ENCODE peak calls at places on chromosomes 16 and 17, in six cellular contexts. M is endothelial cell of umbilical vein, X is A549, H is K562, J is GM12878, B is HepG2. F is an unnamed sample.

GRCh38 chr17:37609170-37610040 is at the start of gene SYNRG:
- DNase-seq in H (peak), B (peak), X (peak), J (peak), M (peak), F (peak)

GRCh38 chr16:86088287-86088686 is 189.3 kb downstream of the IRF8 start:
- DNase-seq in J (no peak), X (no peak), B (no peak), M (no peak), H (no peak), F (no peak)

GRCh38 chr16:68188170-68188569 is 47.8 kb downstream of the ESRP2 start:
- DNase-seq in X (no peak), J (no peak), H (no peak), B (no peak), M (no peak), F (no peak)

GRCh38 chr16:88454315-88455057 is 1.4 kb downstream of the ZFPM1 start:
- DNase-seq in X (peak), J (no peak), M (peak), H (no peak), B (no peak), F (peak)

GRCh38 chr16:85908444-85908843 is 9.5 kb downstream of the IRF8 start:
- DNase-seq in X (no peak), J (peak), M (no peak), H (no peak), B (no peak), F (peak)

GRCh38 chr17:67443931-67444597 is 67.0 kb downstream of the PITPNC1 start:
- DNase-seq in X (no peak), J (no peak), B (no peak), H (no peak), M (peak), F (no peak)

GRCh38 chr16:79283578-79283977 is 317.0 kb downstream of the MAF start:
- DNase-seq in X (no peak), H (no peak), M (no peak), B (no peak), J (no peak), F (no peak)

GRCh38 chr16:4323845-4324478 is 8.1 kb downstream of the GLIS2 start:
- DNase-seq in J (no peak), X (peak), B (no peak), M (no peak), H (peak), F (no peak)

GRCh38 chr16:17445421-17445820 is 25.3 kb downstream of the XYLT1 start:
- DNase-seq in M (no peak), X (no peak), B (no peak), H (no peak), J (no peak), F (no peak)

GRCh38 chr16:31010539-31010938 is at the start of gene STX1B:
- DNase-seq in J (no peak), M (no peak), X (no peak), B (no peak), H (no peak), F (no peak)

GRCh38 chr17:17419621-17420020 is 57.2 kb upstream of the MED9 start:
- DNase-seq in B (no peak), X (no peak), J (no peak), H (no peak), M (no peak), F (no peak)

GRCh38 chr17:1153795-1154546 is 25.8 kb downstream of the ABR start:
- DNase-seq in X (peak), H (peak), M (no peak), J (no peak), B (peak), F (peak)

GRCh38 chr17:66964930-66965800 is 658 bp downstream of the CACNG4 start:
- DNase-seq in X (peak), H (peak), J (no peak), B (no peak), M (no peak), F (no peak)

GRCh38 chr17:16935241-16935663 is 36.7 kb downstream of the TNFRSF13B start:
- DNase-seq in J (no peak), X (no peak), B (no peak), H (no peak), M (no peak), F (no peak)

GRCh38 chr17:29720471-29720990 is 97.8 kb upstream of the CORO6 start:
- DNase-seq in H (no peak), B (no peak), M (no peak), X (no peak), J (no peak), F (peak)

GRCh38 chr17:40443196-40443987 is at the start of gene IGFBP4:
- DNase-seq in H (peak), X (peak), M (peak), J (no peak), B (peak), F (peak)

GRCh38 chr17:50059256-50059655 is 3.3 kb downstream of the ITGA3 start:
- DNase-seq in J (no peak), M (no peak), H (no peak), B (no peak), X (no peak), F (no peak)

GRCh38 chr16:87132361-87133014 is 184.7 kb downstream of the C16orf95 start:
- DNase-seq in B (peak), H (no peak), X (no peak), J (no peak), M (no peak), F (no peak)

GRCh38 chr17:60442271-60443201 is 20.2 kb downstream of the CHCT1 start:
- DNase-seq in M (no peak), H (no peak), B (peak), J (no peak), X (no peak), F (no peak)

GRCh38 chr16:3292604-3293003 is 9.3 kb downstream of the ZNF263 start:
- DNase-seq in M (no peak), B (no peak), X (no peak), H (no peak), J (no peak), F (no peak)

GRCh38 chr17:78559749-78560368 is 17.3 kb downstream of the DNAH17 start:
- DNase-seq in B (no peak), H (peak), X (no peak), M (no peak), J (no peak), F (no peak)

GRCh38 chr17:77609553-77610517 is 348.7 kb upstream of the TNRC6C start:
- DNase-seq in X (no peak), J (peak), M (no peak), B (peak), H (no peak), F (peak)

GRCh38 chr17:38417210-38417951 is 10.9 kb upstream of the ARHGAP23 start:
- DNase-seq in H (peak), M (no peak), X (no peak), J (no peak), B (no peak), F (peak)

GRCh38 chr17:9237661-9238301 is 216.5 kb downstream of the NTN1 start:
- DNase-seq in M (no peak), H (no peak), X (no peak), J (no peak), B (peak), F (peak)

GRCh38 chr17:40699359-40699758 is 4.2 kb downstream of the KRT24 start:
- DNase-seq in M (no peak), H (no peak), B (no peak), X (no peak), J (no peak), F (no peak)

GRCh38 chr16:1005286-1005685 is 23.7 kb downstream of the SOX8 start:
- DNase-seq in M (no peak), J (no peak), B (no peak), H (no peak), X (no peak), F (no peak)

GRCh38 chr17:81130385-81131288 is 34.7 kb upstream of the PVALEF start:
- DNase-seq in B (peak), X (no peak), J (no peak), H (no peak), M (no peak), F (no peak)

GRCh38 chr17:5915337-5915736 is 154.8 kb upstream of the WSCD1 start:
- DNase-seq in X (no peak), B (no peak), H (no peak), J (no peak), M (no peak), F (no peak)

GRCh38 chr17:41667280-41668008 is 21.2 kb upstream of the EIF1 start:
- DNase-seq in X (no peak), M (no peak), H (no peak), J (no peak), B (no peak), F (peak)

GRCh38 chr17:76458580-76459490 is 5.9 kb upstream of the UBE2O start:
- DNase-seq in M (peak), X (peak), B (peak), J (no peak), H (peak), F (peak)

GRCh38 chr17:75707096-75707720 is 14.1 kb upstream of the ITGB4 start:
- DNase-seq in M (peak), J (no peak), H (peak), X (peak), B (no peak), F (no peak)

GRCh38 chr17:19727466-19728113 is 11.2 kb upstream of the SLC47A2 start:
- DNase-seq in H (no peak), B (no peak), X (no peak), J (no peak), M (peak), F (no peak)

GRCh38 chr17:1562178-1562643 is 381 bp downstream of the PITPNA start:
- DNase-seq in J (no peak), M (peak), B (no peak), H (peak), X (peak), F (no peak)

GRCh38 chr16:54284931-54285413 is 1.6 kb downstream of the IRX3 start:
- DNase-seq in B (no peak), M (no peak), J (no peak), X (no peak), H (no peak), F (peak)

GRCh38 chr16:11254913-11255736 is 879 bp downstream of the SOCS1 start:
- DNase-seq in X (peak), H (peak), M (peak), J (no peak), B (no peak), F (peak)

GRCh38 chr17:7684856-7685532 is 2.3 kb downstream of the TP53 start:
- DNase-seq in M (no peak), H (no peak), J (no peak), B (no peak), X (no peak), F (no peak)
- TF ChIP-seq MYC in M (no peak), H (no peak), J (no peak), B (no peak), X (no peak), F (no peak)

DNA sequence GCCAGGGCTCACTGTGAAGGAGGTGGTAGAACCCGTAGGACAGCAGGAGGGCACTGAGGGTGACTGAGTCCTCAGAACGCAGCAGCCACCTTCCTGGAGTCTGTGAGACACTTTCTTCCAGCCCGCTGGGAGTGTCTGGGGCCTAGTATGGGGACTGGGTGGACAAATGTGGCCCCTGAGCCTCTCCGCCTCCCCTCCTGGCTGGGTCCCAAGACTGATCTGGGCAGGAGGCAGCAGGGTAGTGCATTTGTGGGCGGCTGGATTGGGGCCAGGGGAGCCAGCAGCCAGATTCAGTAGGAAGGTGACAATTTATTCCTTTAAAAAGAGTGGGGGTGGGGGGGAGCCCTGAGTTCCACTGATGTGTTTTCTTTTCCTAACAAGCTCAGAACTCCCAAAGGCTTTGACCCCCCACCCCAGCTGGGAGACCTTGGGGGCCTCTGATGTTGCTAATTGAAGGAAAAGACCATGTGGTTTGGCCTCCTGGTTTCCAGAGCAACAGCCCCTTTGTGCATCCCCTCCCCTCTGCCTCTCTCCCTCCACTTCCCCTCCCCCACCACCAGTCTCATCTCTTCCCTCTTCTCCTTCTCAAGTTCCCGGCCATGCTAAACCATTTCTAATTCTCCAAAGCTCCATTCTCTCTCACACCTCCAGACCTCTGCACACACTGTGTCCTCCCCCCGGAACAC is 4.4 kb downstream of the CLEC19A start:
- DNase-seq in X (no peak), J (no peak), B (no peak), H (no peak), M (no peak), F (no peak)
- TF ChIP-seq MYC in X (no peak), J (no peak), B (no peak), H (no peak), M (no peak), F (no peak)

GRCh38 chr16:24075929-24076716 is 180.0 kb upstream of the CACNG3 start:
- DNase-seq in J (peak), H (peak), M (no peak), B (no peak), X (no peak), F (peak)
- TF ChIP-seq MYC in J (no peak), H (no peak), M (no peak), B (no peak), X (no peak), F (no peak)

GRCh38 chr17:80029235-80029974 is 6.3 kb downstream of the TBC1D16 start:
- DNase-seq in M (peak), B (no peak), J (no peak), X (no peak), H (no peak), F (peak)
- TF ChIP-seq MYC in M (no peak), B (no peak), J (no peak), X (no peak), H (no peak), F (peak)

GRCh38 chr16:23225634-23226033 is 43.1 kb downstream of the SCNN1G start:
- DNase-seq in X (no peak), B (no peak), M (no peak), H (no peak), J (no peak), F (no peak)
- TF ChIP-seq MYC in X (no peak), B (no peak), M (no peak), H (no peak), J (no peak), F (no peak)

DNA sequence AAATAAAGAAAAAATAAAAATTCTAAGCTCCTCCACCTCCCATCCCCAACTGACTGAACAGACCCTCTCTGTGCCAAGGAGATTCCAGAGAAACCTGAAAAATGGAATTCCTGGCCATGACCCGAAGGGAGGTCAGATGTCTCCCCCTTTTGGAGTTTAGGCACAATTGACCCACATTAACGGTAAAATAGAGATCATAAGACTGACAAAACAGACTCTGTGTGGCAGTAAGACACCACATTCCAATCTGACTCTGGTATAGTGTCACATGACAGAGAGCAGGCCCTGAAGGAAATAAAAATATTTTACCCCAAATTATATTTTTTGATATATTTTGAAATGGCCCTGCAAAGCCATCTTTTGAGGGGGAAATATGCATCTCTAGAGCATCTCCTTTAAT is 115.1 kb upstream of the ZKSCAN2 start:
- DNase-seq in J (no peak), B (no peak), X (no peak), M (no peak), H (no peak), F (peak)
- TF ChIP-seq MYC in J (no peak), B (no peak), X (no peak), M (no peak), H (no peak), F (no peak)

GRCh38 chr17:55386931-55387330 is 34.7 kb downstream of the MMD start:
- DNase-seq in B (no peak), M (no peak), H (no peak), X (no peak), J (no peak), F (no peak)
- TF ChIP-seq MYC in B (no peak), M (no peak), H (no peak), X (no peak), J (no peak), F (no peak)